ENCODE peak calls at places on chromosomes 11 and 22, in nine cellular contexts. A, Z, N, B, I, J, F, O and X are unnamed samples. For H3K27me3, the result is how much of the 10 kb centered on the place peaks cover.

GRCh38 chr11:112293614-112294013 is 33.0 kb upstream of the PLET1 start:
- DNase-seq in A (no peak), Z (no peak), N (no peak), B (no peak), I (no peak), J (peak), F (no peak), O (peak), X (no peak)

GRCh38 chr11:32892355-32893090 is at the start of gene QSER1:
- DNase-seq in A (peak), Z (peak), N (peak), B (peak), I (peak), J (peak), F (peak), O (peak), X (peak)

GRCh38 chr11:131897976-131898375 is 527.6 kb downstream of the NTM start:
- DNase-seq in A (no peak), Z (no peak), N (no peak), B (no peak), I (no peak), J (no peak), F (no peak), O (no peak), X (no peak)

GRCh38 chr11:131591051-131591461 is 220.6 kb downstream of the NTM start:
- DNase-seq in A (no peak), Z (no peak), N (no peak), B (peak), I (no peak), J (no peak), F (no peak), O (no peak), X (no peak)

GRCh38 chr11:119273721-119274120 is 43.2 kb downstream of the MCAM start:
- DNase-seq in A (no peak), Z (no peak), N (no peak), B (no peak), I (no peak), J (no peak), F (no peak), O (no peak), X (no peak)

GRCh38 chr11:118180300-118180703 is 3.9 kb upstream of the SCN2B start:
- DNase-seq in A (peak), Z (no peak), N (no peak), B (peak), I (no peak), J (peak), F (peak), O (peak), X (no peak)

GRCh38 chr11:116225236-116225635 is 547.6 kb downstream of the BUD13 start:
- DNase-seq in A (no peak), Z (no peak), N (no peak), B (no peak), I (no peak), J (no peak), F (no peak), O (no peak), X (no peak)

GRCh38 chr11:57331720-57332119 is 4.0 kb downstream of the SSRP1 start:
- DNase-seq in A (peak), Z (peak), N (no peak), B (no peak), I (no peak), J (no peak), F (no peak), O (no peak), X (no peak)

GRCh38 chr11:123751777-123752176 is 2.5 kb downstream of the OR6X1 start:
- DNase-seq in A (no peak), Z (no peak), N (no peak), B (no peak), I (no peak), J (no peak), F (no peak), O (no peak), X (no peak)

GRCh38 chr22:37455896-37456295 is 28.6 kb upstream of the ELFN2 start:
- DNase-seq in A (no peak), Z (no peak), N (no peak), B (peak), I (no peak), J (no peak), F (no peak), O (no peak), X (no peak)

GRCh38 chr11:44573333-44573732 is 7.9 kb downstream of the CD82 start:
- DNase-seq in A (no peak), Z (no peak), N (no peak), B (peak), I (no peak), J (no peak), F (no peak), O (no peak), X (no peak)

GRCh38 chr11:31442086-31442485 is 67.3 kb downstream of the IMMP1L start:
- DNase-seq in A (no peak), Z (no peak), N (no peak), B (no peak), I (no peak), J (no peak), F (no peak), O (no peak), X (no peak)

GRCh38 chr11:118015385-118015841 is 29.2 kb downstream of the IL10RA start:
- DNase-seq in A (no peak), Z (no peak), N (no peak), B (no peak), I (no peak), J (no peak), F (no peak), O (no peak), X (no peak)

GRCh38 chr11:57482782-57483569 is 22.6 kb downstream of the RTN4RL2 start:
- DNase-seq in A (no peak), Z (no peak), N (no peak), B (peak), I (no peak), J (peak), F (peak), O (no peak), X (peak)

GRCh38 chr11:80843266-80843974 is 1402.6 kb upstream of the TENM4 start:
- DNase-seq in A (no peak), Z (no peak), N (no peak), B (no peak), I (no peak), J (no peak), F (no peak), O (no peak), X (no peak)

GRCh38 chr22:36197065-36197440 is 4.6 kb downstream of the APOL4 start:
- DNase-seq in A (no peak), Z (no peak), N (peak), B (peak), I (no peak), J (peak), F (peak), O (no peak), X (no peak)

GRCh38 chr11:67501854-67502253 is 3.3 kb downstream of the PITPNM1 start:
- DNase-seq in A (no peak), Z (peak), N (no peak), B (no peak), I (no peak), J (no peak), F (no peak), O (no peak), X (no peak)

GRCh38 chr11:12330491-12331231 is 46.7 kb upstream of the PARVA start:
- DNase-seq in A (no peak), Z (peak), N (no peak), B (peak), I (no peak), J (no peak), F (peak), O (no peak), X (no peak)

GRCh38 chr11:46346886-46347636 is at the start of gene DGKZ:
- DNase-seq in A (peak), Z (peak), N (peak), B (peak), I (peak), J (peak), F (peak), O (peak), X (peak)

GRCh38 chr11:62104816-62105610 is 18.8 kb upstream of the INCENP start:
- DNase-seq in A (no peak), Z (no peak), N (peak), B (peak), I (no peak), J (no peak), F (peak), O (no peak), X (no peak)

GRCh38 chr11:71356904-71357303 is 91.3 kb downstream of the DHCR7 start:
- DNase-seq in A (no peak), Z (no peak), N (no peak), B (no peak), I (no peak), J (no peak), F (no peak), O (no peak), X (no peak)

GRCh38 chr11:102760355-102761035 is 19.9 kb downstream of the MMP10 start:
- DNase-seq in A (no peak), Z (no peak), N (no peak), B (peak), I (peak), J (no peak), F (no peak), O (no peak), X (no peak)

GRCh38 chr11:38019072-38019775 is 1421.2 kb upstream of the RAG2 start:
- DNase-seq in A (no peak), Z (peak), N (no peak), B (no peak), I (no peak), J (no peak), F (no peak), O (no peak), X (no peak)

GRCh38 chr11:13183094-13183825 is 94.3 kb upstream of the BMAL1 start:
- DNase-seq in A (no peak), Z (no peak), N (no peak), B (peak), I (no peak), J (no peak), F (no peak), O (no peak), X (no peak)

GRCh38 chr11:94880216-94880615 is 93.1 kb downstream of the CWC15 start:
- DNase-seq in A (no peak), Z (no peak), N (no peak), B (peak), I (no peak), J (no peak), F (no peak), O (no peak), X (no peak)

GRCh38 chr11:120682866-120683265 is 171.3 kb downstream of the GRIK4 start:
- DNase-seq in A (no peak), Z (no peak), N (no peak), B (peak), I (no peak), J (no peak), F (no peak), O (no peak), X (no peak)

GRCh38 chr11:96520939-96521338 is 131.1 kb downstream of the JRKL start:
- DNase-seq in A (no peak), Z (no peak), N (no peak), B (no peak), I (no peak), J (no peak), F (no peak), O (no peak), X (no peak)

GRCh38 chr11:61334434-61335354 is 1.7 kb downstream of the TKFC start:
- DNase-seq in A (no peak), Z (no peak), N (no peak), B (peak), I (no peak), J (no peak), F (peak), O (peak), X (no peak)

GRCh38 chr11:66189031-66189745 is 79.3 kb upstream of the RAB1B start:
- DNase-seq in A (no peak), Z (no peak), N (no peak), B (peak), I (no peak), J (no peak), F (no peak), O (no peak), X (no peak)

GRCh38 chr22:37331811-37332536 is 49.7 kb downstream of the CYTH4 start:
- DNase-seq in A (no peak), Z (no peak), N (no peak), B (no peak), I (no peak), J (no peak), F (no peak), O (no peak), X (no peak)

GRCh38 chr11:762421-763072 is 14.7 kb downstream of the GATD1 start:
- DNase-seq in A (no peak), Z (peak), N (peak), B (peak), I (peak), J (peak), F (no peak), O (peak), X (no peak)

GRCh38 chr11:41461057-41461681 is 1.7 kb upstream of the LRRC4C start:
- DNase-seq in A (no peak), Z (no peak), N (peak), B (peak), I (no peak), J (no peak), F (no peak), O (no peak), X (no peak)

GRCh38 chr11:64841592-64842365 is 2.7 kb downstream of the CDC42BPG start:
- DNase-seq in A (no peak), Z (peak), N (no peak), B (no peak), I (no peak), J (no peak), F (no peak), O (no peak), X (no peak)

GRCh38 chr11:124670732-124671131 is 2.8 kb downstream of the SIAE start:
- DNase-seq in A (no peak), Z (no peak), N (no peak), B (peak), I (peak), J (no peak), F (no peak), O (no peak), X (peak)

GRCh38 chr22:27100789-27101188 is 443.4 kb downstream of the MIAT start:
- DNase-seq in A (no peak), Z (no peak), N (no peak), B (peak), I (no peak), J (no peak), F (peak), O (no peak), X (no peak)

GRCh38 chr22:47055073-47055355 is 292.6 kb downstream of the TBC1D22A start:
- DNase-seq in A (no peak), Z (no peak), N (no peak), B (no peak), I (no peak), J (no peak), F (no peak), O (no peak), X (no peak)

GRCh38 chr22:39087881-39088687 is 9.0 kb upstream of the APOBEC3H start:
- DNase-seq in A (no peak), Z (no peak), N (peak), B (no peak), I (no peak), J (peak), F (peak), O (no peak), X (no peak)

DNA sequence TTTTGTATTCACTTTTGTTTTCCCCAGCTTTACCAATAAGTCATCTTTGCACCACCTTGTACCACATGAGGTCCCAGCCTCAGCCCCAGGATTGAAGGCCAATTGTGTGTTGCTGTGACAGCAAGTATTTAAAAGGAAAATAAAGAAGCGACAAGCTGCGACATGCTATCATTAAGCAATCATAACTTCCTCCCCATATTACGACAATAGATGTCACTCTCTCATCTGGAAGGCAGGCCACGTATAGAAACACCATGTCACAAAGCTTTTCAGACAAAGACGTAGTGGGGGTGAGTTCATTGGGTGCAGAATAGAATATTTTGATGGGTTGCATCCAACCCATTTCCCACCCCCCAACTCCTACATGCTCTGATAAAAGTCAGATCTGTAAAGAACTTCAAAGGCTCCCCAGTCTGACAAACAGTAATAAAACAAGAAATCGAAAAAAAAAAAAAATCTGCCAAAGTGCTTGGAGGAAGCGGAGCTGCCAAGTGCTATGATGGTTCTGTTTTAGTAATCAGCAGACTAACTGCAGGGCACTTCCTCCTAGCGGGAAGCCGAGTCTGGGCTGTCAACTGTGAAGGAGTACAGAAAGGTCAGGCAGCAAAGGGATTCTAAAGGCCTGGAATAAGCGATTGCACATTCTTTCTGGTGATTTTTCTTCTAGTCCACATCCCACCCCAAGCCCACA is 131.5 kb upstream of the UBASH3B start:
- DNase-seq in A (no peak), Z (no peak), N (no peak), B (peak), I (peak), J (no peak), F (no peak), O (no peak), X (no peak)
- H3K27me3 ChIP-seq in A (under half), Z (under half), N (under half), B (under half), I (under half), J (under half), F (under half), O (under half), X (under half)

GRCh38 chr11:72600557-72600956 is 73.7 kb downstream of the PDE2A start:
- DNase-seq in A (no peak), Z (no peak), N (no peak), B (no peak), I (no peak), J (no peak), F (no peak), O (no peak), X (no peak)

GRCh38 chr11:72598901-72599300 is 75.3 kb downstream of the PDE2A start:
- DNase-seq in A (no peak), Z (no peak), N (peak), B (peak), I (no peak), J (peak), F (peak), O (no peak), X (no peak)

GRCh38 chr11:72598466-72598865 is 75.8 kb downstream of the PDE2A start:
- DNase-seq in A (no peak), Z (no peak), N (no peak), B (no peak), I (no peak), J (no peak), F (no peak), O (no peak), X (no peak)

GRCh38 chr11:72602250-72602904 is 71.8 kb downstream of the PDE2A start:
- DNase-seq in A (no peak), Z (no peak), N (no peak), B (no peak), I (no peak), J (no peak), F (no peak), O (no peak), X (no peak)

GRCh38 chr11:72599325-72600117 is 74.7 kb downstream of the PDE2A start:
- DNase-seq in A (no peak), Z (no peak), N (no peak), B (peak), I (no peak), J (no peak), F (no peak), O (no peak), X (no peak)
- H3K27me3 ChIP-seq in A (under half), Z (under half), N (under half), B (under half), I (under half), J (under half), F (under half), O (under half), X (under half)

GRCh38 chr22:49721211-49721763 is 106.4 kb downstream of the BRD1 start:
- DNase-seq in A (no peak), Z (no peak), N (no peak), B (no peak), I (no peak), J (no peak), F (no peak), O (no peak), X (no peak)
- H3K27me3 ChIP-seq in A (under half), Z (under half), N (under half), B (under half), I (under half), J (under half), F (under half), O (under half), X (under half)

DNA sequence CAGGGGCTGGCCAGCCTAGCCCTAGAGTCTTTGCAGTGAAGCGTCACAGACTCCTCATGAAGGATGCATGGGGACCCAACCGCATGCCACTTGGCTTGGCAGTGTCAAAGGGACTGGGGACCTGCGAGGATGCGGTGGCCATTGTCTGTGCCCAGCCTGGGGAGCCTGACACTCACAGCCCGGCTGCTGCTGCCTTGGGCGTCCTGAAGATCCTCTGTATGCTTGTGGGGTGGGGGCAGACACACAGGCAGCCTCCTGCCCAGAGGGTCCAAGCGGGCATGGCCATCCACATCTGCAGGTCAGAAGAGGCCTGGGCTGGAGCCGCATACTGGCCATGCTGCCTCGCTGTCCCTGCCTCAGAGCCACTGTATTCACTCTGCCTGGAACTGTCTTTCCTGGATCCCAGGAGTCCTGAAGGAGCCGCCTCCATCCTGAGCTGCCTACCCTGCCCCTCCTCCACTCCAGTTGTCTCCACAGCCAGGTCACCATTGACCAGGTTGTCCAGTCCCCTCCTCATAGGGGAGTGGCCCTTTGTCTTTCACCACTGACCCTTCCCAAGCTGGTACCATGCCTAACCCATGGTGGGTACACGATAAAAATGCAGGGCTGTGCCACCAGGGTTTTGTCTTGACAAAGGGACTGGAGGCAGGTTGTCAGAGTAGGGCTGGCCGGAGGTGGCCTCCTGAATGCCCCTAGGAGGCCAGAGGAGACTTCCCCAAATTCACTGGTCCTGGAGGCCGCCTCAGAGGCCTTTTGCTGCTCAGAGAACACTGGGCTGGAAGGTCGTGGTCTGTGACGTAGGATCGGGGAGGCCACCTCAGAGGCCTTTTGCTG is 107.0 kb downstream of the KCNQ1OT1 start:
- DNase-seq in A (peak), Z (no peak), N (no peak), B (no peak), I (no peak), J (peak), F (peak), O (no peak), X (no peak)
- H3K27me3 ChIP-seq in A (under half), Z (under half), N (under half), B (under half), I (under half), J (under half), F (under half), O (under half), X (under half)